ENCODE peak calls at places on chromosomes 4 and X, in nine cellular contexts. R is HS-5, G is neural crest cell, N is AG08395, Z is GM12891, Y is HT-29, H is KBM-7, M is NCI-H2029, I is Right ventricle myocardium superior. L is an unnamed sample.

GRCh38 chr4:174631901-174632758 is 109.8 kb upstream of the HPGD start:
- DNase-seq in R (peak; percentile 22), G (no peak), N (peak; percentile 47), Z (no peak), Y (peak; percentile 74), H (peak; percentile 42), M (peak; percentile 5), I (no peak), L (no peak)

GRCh38 chr4:1207603-1208265 is 35.4 kb upstream of the SPON2 start:
- DNase-seq in R (no peak), G (no peak), N (peak; percentile 78), Z (no peak), Y (no peak), H (no peak), M (no peak), I (peak; percentile 85), L (peak; percentile 52)

GRCh38 chr4:152634110-152634760 is 45.6 kb downstream of the TMEM154 start:
- DNase-seq in R (no peak), G (no peak), N (no peak), Z (no peak), Y (no peak), H (no peak), M (no peak), I (no peak), L (no peak)

GRCh38 chr4:183635333-183635732 is 23.7 kb downstream of the RWDD4 start:
- DNase-seq in R (no peak), G (no peak), N (no peak), Z (no peak), Y (no peak), H (no peak), M (no peak), I (no peak), L (no peak)

GRCh38 chrX:42098897-42099296 is 175.5 kb upstream of the CASK start:
- DNase-seq in R (no peak), G (no peak), N (no peak), Z (no peak), Y (no peak), H (no peak), M (no peak), I (peak; percentile 24), L (no peak)

GRCh38 chr4:48546336-48546735 is 56.3 kb downstream of the ZAR1 start:
- DNase-seq in R (no peak), G (peak; percentile 25), N (peak; percentile 26), Z (no peak), Y (peak; percentile 44), H (peak; percentile 57), M (no peak), I (no peak), L (no peak)

GRCh38 chr4:80173387-80173786 is 23.9 kb upstream of the PRDM8 start:
- DNase-seq in R (no peak), G (no peak), N (peak; percentile 83), Z (no peak), Y (no peak), H (peak; percentile 40), M (no peak), I (no peak), L (no peak)

GRCh38 chr4:106618920-106619319 is 250.3 kb upstream of the GIMD1 start:
- DNase-seq in R (no peak), G (no peak), N (no peak), Z (no peak), Y (no peak), H (no peak), M (no peak), I (no peak), L (no peak)

GRCh38 chr4:8254076-8254475 is 15.5 kb upstream of the HTRA3 start:
- DNase-seq in R (no peak), G (no peak), N (no peak), Z (no peak), Y (no peak), H (no peak), M (no peak), I (no peak), L (no peak)

GRCh38 chr4:130559268-130559667 is 1463.3 kb downstream of the C4orf33 start:
- DNase-seq in R (no peak), G (no peak), N (no peak), Z (no peak), Y (no peak), H (no peak), M (no peak), I (no peak), L (no peak)

GRCh38 chr4:10312568-10312967 is 144.7 kb downstream of the ZNF518B start:
- DNase-seq in R (no peak), G (no peak), N (no peak), Z (no peak), Y (no peak), H (no peak), M (no peak), I (no peak), L (no peak)

GRCh38 chr4:176432811-176433540 is 113.2 kb downstream of the SPCS3 start:
- DNase-seq in R (no peak), G (no peak), N (no peak), Z (no peak), Y (no peak), H (no peak), M (no peak), I (no peak), L (no peak)

GRCh38 chrX:69123481-69123880 is 41.8 kb downstream of the PJA1 start:
- DNase-seq in R (no peak), G (no peak), N (no peak), Z (no peak), Y (no peak), H (no peak), M (no peak), I (no peak), L (no peak)

GRCh38 chrX:115642895-115643530 is 82.0 kb downstream of the PLS3 start:
- DNase-seq in R (peak; percentile 53), G (peak; percentile 60), N (peak; percentile 57), Z (no peak), Y (peak; percentile 68), H (peak; percentile 75), M (no peak), I (no peak), L (no peak)

GRCh38 chr4:54930226-54930625 is 195.2 kb downstream of the KDR start:
- DNase-seq in R (peak; percentile 69), G (no peak), N (peak; percentile 56), Z (no peak), Y (no peak), H (no peak), M (peak; percentile 28), I (no peak), L (no peak)

GRCh38 chr4:101279377-101279871 is 67.9 kb downstream of the PPP3CA start:
- DNase-seq in R (peak; percentile 88), G (no peak), N (peak; percentile 82), Z (no peak), Y (no peak), H (peak; percentile 51), M (no peak), I (no peak), L (no peak)

GRCh38 chr4:100289530-100289888 is 99.2 kb upstream of the DDIT4L start:
- DNase-seq in R (peak; percentile 54), G (no peak), N (no peak), Z (no peak), Y (no peak), H (no peak), M (no peak), I (no peak), L (no peak)

GRCh38 chr4:73684097-73684496 is 56.3 kb upstream of the CXCL8 start:
- DNase-seq in R (no peak), G (no peak), N (no peak), Z (no peak), Y (peak; percentile 26), H (no peak), M (no peak), I (no peak), L (no peak)

GRCh38 chrX:151754641-151755215 is 20.2 kb downstream of the CNGA2 start:
- DNase-seq in R (no peak), G (no peak), N (no peak), Z (no peak), Y (no peak), H (no peak), M (peak; percentile 17), I (no peak), L (no peak)

GRCh38 chrX:154002215-154002719 is 17.4 kb downstream of the IRAK1 start:
- DNase-seq in R (no peak), G (no peak), N (peak; percentile 80), Z (no peak), Y (peak; percentile 17), H (peak; percentile 91), M (peak; percentile 71), I (peak; percentile 55), L (peak; percentile 78)

GRCh38 chrX:397575-397974 is 10.9 kb upstream of the PPP2R3B start:
- DNase-seq in R (no peak), G (peak; percentile 47), N (peak; percentile 55), Z (no peak), Y (no peak), H (no peak), M (no peak), I (peak; percentile 52), L (no peak)

GRCh38 chr4:126071346-126072333 is 756.9 kb downstream of the FAT4 start:
- DNase-seq in R (no peak), G (no peak), N (peak; percentile 54), Z (no peak), Y (no peak), H (no peak), M (peak; percentile 77), I (no peak), L (no peak)

GRCh38 chrX:26574208-26574607 is 358.2 kb downstream of the MAGEB5 start:
- DNase-seq in R (no peak), G (no peak), N (no peak), Z (no peak), Y (no peak), H (no peak), M (no peak), I (no peak), L (no peak)

GRCh38 chrX:101416691-101417090 is 8.7 kb downstream of the HNRNPH2 start:
- DNase-seq in R (no peak), G (no peak), N (no peak), Z (no peak), Y (no peak), H (no peak), M (no peak), I (no peak), L (no peak)

GRCh38 chrX:120790118-120790517 is 85.5 kb downstream of the CT47B1 start:
- DNase-seq in R (no peak), G (peak; percentile 4), N (peak; percentile 72), Z (peak; percentile 10), Y (peak; percentile 76), H (peak; percentile 79), M (peak; percentile 28), I (no peak), L (peak; percentile 59)